ENCODE peak calls at places on chromosomes 16 and 17, in five cellular contexts. M, R, Q, G and I are unnamed samples.

GRCh38 chr16:82464192-82464591 is 162.6 kb upstream of the CDH13 start:
- DNase-seq in G (no peak), M (no peak), Q (no peak), R (no peak), I (no peak)

GRCh38 chr16:87457724-87458423 is 35.0 kb downstream of the ZCCHC14 start:
- DNase-seq in Q (peak), M (no peak), R (no peak), G (peak), I (no peak)

GRCh38 chr17:68033636-68034451 is 1.7 kb upstream of the KPNA2 start:
- DNase-seq in M (peak), G (peak), R (no peak), Q (peak), I (no peak)

GRCh38 chr17:2302740-2303277 is 776 bp downstream of the SMG6 start:
- DNase-seq in G (no peak), M (no peak), R (no peak), Q (peak), I (no peak)

GRCh38 chr17:83171661-83172060 is 92.3 kb downstream of the METRNL start:
- DNase-seq in M (peak), G (no peak), R (no peak), Q (no peak), I (no peak)

GRCh38 chr17:14010999-14011692 is 58.2 kb upstream of the COX10 start:
- DNase-seq in G (no peak), Q (no peak), R (no peak), M (no peak), I (no peak)

GRCh38 chr16:89801800-89802199 is 14.6 kb downstream of the FANCA start:
- DNase-seq in M (no peak), R (no peak), G (no peak), Q (peak), I (no peak)

GRCh38 chr17:2215616-2216364 is 87.8 kb downstream of the SMG6 start:
- DNase-seq in R (peak), M (peak), G (no peak), Q (peak), I (no peak)

GRCh38 chr16:31420037-31420436 is 8.1 kb downstream of the COX6A2 start:
- DNase-seq in R (no peak), M (no peak), G (no peak), Q (no peak), I (no peak)

GRCh38 chr16:48235058-48235555 is 9.0 kb upstream of the LONP2 start:
- DNase-seq in G (no peak), R (no peak), Q (no peak), M (no peak), I (no peak)

GRCh38 chr17:21194688-21195087 is 19.3 kb downstream of the TMEM11 start:
- DNase-seq in R (no peak), G (no peak), Q (peak), M (no peak), I (no peak)

GRCh38 chr16:9966569-9967157 is 215.6 kb downstream of the GRIN2A start:
- DNase-seq in M (no peak), G (peak), Q (no peak), R (no peak), I (no peak)

GRCh38 chr16:69709456-69710084 is 16.8 kb downstream of the NQO1 start:
- DNase-seq in R (no peak), Q (peak), G (peak), M (peak), I (no peak)

GRCh38 chr16:71846443-71846842 is 667 bp downstream of the ATXN1L start:
- DNase-seq in Q (no peak), R (no peak), M (no peak), G (no peak), I (no peak)

GRCh38 chr17:75271233-75271954 is 363 bp upstream of the MIF4GD start:
- DNase-seq in Q (no peak), G (peak), R (peak), M (peak), I (no peak)

GRCh38 chr16:57859331-57859730 is 57.0 kb upstream of the KIFC3 start:
- DNase-seq in R (no peak), Q (peak), G (peak), M (no peak), I (no peak)

GRCh38 chr16:10250137-10250850 is 68.1 kb upstream of the GRIN2A start:
- DNase-seq in G (no peak), R (no peak), M (no peak), Q (no peak), I (no peak)

GRCh38 chr16:49352923-49353322 is 20.7 kb upstream of the C16orf78 start:
- DNase-seq in G (no peak), M (no peak), Q (no peak), R (no peak), I (no peak)

GRCh38 chr17:46023783-46024388 is 24.8 kb downstream of the STH start:
- DNase-seq in G (no peak), R (no peak), M (peak), Q (no peak), I (no peak)

GRCh38 chr16:67086829-67087228 is 22.9 kb upstream of the PHAF1 start:
- DNase-seq in R (no peak), Q (peak), M (no peak), G (no peak), I (no peak)

GRCh38 chr17:77451271-77451893 is 310.6 kb downstream of the SEC14L1 start:
- DNase-seq in G (peak), R (no peak), M (no peak), Q (peak), I (no peak)

GRCh38 chr16:1696863-1697262 is 9.1 kb upstream of the MAPK8IP3 start:
- DNase-seq in R (no peak), G (peak), M (no peak), Q (no peak), I (no peak)